ENCODE peak calls at places on chromosomes 3 and 15, in ten cellular contexts. One of them, this sample, is unnamed. For H3K4me1 and H3K27me3, the result is how much of the 10 kb centered on the place peaks cover.

GRCh38 chr3:98784666-98785600 is 21.8 kb downstream of the ST3GAL6 start:
- DNase-seq in CD4-positive, alpha-beta memory T cell: no peak
- DNase-seq in PC-3: peak
- DNase-seq in RWPE2: no peak
- DNase-seq in cardiac muscle cell: peak
- DNase-seq in psoas muscle: no peak
- DNase-seq in tibial nerve: no peak
- DNase-seq in fibroblast of lung: peak
- DNase-seq in HCT116: no peak
- DNase-seq in left ventricle myocardium inferior: no peak
- DNase-seq in this sample: no peak

GRCh38 chr15:45253330-45253729 is 1.3 kb downstream of the SLC28A2 start:
- DNase-seq in CD4-positive, alpha-beta memory T cell: no peak
- DNase-seq in PC-3: peak
- DNase-seq in RWPE2: no peak
- DNase-seq in cardiac muscle cell: no peak
- DNase-seq in psoas muscle: no peak
- DNase-seq in tibial nerve: no peak
- DNase-seq in fibroblast of lung: no peak
- DNase-seq in HCT116: no peak
- DNase-seq in left ventricle myocardium inferior: no peak
- DNase-seq in this sample: no peak

GRCh38 chr3:51942603-51943450 is 664 bp downstream of the PARP3 start:
- DNase-seq in CD4-positive, alpha-beta memory T cell: peak
- DNase-seq in PC-3: peak
- DNase-seq in RWPE2: peak
- DNase-seq in cardiac muscle cell: peak
- DNase-seq in psoas muscle: peak
- DNase-seq in tibial nerve: peak
- DNase-seq in fibroblast of lung: peak
- DNase-seq in HCT116: peak
- DNase-seq in left ventricle myocardium inferior: peak
- DNase-seq in this sample: peak

GRCh38 chr3:28575100-28575747 is 226.6 kb upstream of the AZI2 start:
- DNase-seq in CD4-positive, alpha-beta memory T cell: no peak
- DNase-seq in PC-3: no peak
- DNase-seq in RWPE2: peak
- DNase-seq in cardiac muscle cell: peak
- DNase-seq in psoas muscle: peak
- DNase-seq in tibial nerve: no peak
- DNase-seq in fibroblast of lung: peak
- DNase-seq in HCT116: no peak
- DNase-seq in left ventricle myocardium inferior: peak
- DNase-seq in this sample: no peak

GRCh38 chr3:183303725-183304124 is 50.7 kb downstream of the B3GNT5 start:
- DNase-seq in CD4-positive, alpha-beta memory T cell: no peak
- DNase-seq in PC-3: no peak
- DNase-seq in RWPE2: no peak
- DNase-seq in cardiac muscle cell: no peak
- DNase-seq in psoas muscle: no peak
- DNase-seq in tibial nerve: no peak
- DNase-seq in fibroblast of lung: no peak
- DNase-seq in HCT116: no peak
- DNase-seq in left ventricle myocardium inferior: no peak
- DNase-seq in this sample: no peak

GRCh38 chr3:27357665-27358258 is 11.4 kb downstream of the NEK10 start:
- DNase-seq in CD4-positive, alpha-beta memory T cell: peak
- DNase-seq in PC-3: peak
- DNase-seq in RWPE2: no peak
- DNase-seq in cardiac muscle cell: peak
- DNase-seq in psoas muscle: no peak
- DNase-seq in tibial nerve: peak
- DNase-seq in fibroblast of lung: peak
- DNase-seq in HCT116: peak
- DNase-seq in left ventricle myocardium inferior: no peak
- DNase-seq in this sample: no peak

GRCh38 chr15:75043509-75044257 is 20.3 kb downstream of the PPCDC start:
- DNase-seq in CD4-positive, alpha-beta memory T cell: no peak
- DNase-seq in PC-3: no peak
- DNase-seq in RWPE2: peak
- DNase-seq in cardiac muscle cell: peak
- DNase-seq in psoas muscle: peak
- DNase-seq in tibial nerve: peak
- DNase-seq in fibroblast of lung: peak
- DNase-seq in HCT116: no peak
- DNase-seq in left ventricle myocardium inferior: peak
- DNase-seq in this sample: peak

GRCh38 chr3:120435621-120436020 is 15.2 kb downstream of the FSTL1 start:
- DNase-seq in CD4-positive, alpha-beta memory T cell: no peak
- DNase-seq in PC-3: peak
- DNase-seq in RWPE2: no peak
- DNase-seq in cardiac muscle cell: peak
- DNase-seq in psoas muscle: no peak
- DNase-seq in tibial nerve: no peak
- DNase-seq in fibroblast of lung: no peak
- DNase-seq in HCT116: peak
- DNase-seq in left ventricle myocardium inferior: no peak
- DNase-seq in this sample: no peak

GRCh38 chr15:89822030-89822429 is 7.4 kb upstream of the ANPEP start:
- DNase-seq in CD4-positive, alpha-beta memory T cell: no peak
- DNase-seq in PC-3: peak
- DNase-seq in RWPE2: no peak
- DNase-seq in cardiac muscle cell: no peak
- DNase-seq in psoas muscle: no peak
- DNase-seq in tibial nerve: no peak
- DNase-seq in fibroblast of lung: no peak
- DNase-seq in HCT116: no peak
- DNase-seq in left ventricle myocardium inferior: no peak
- DNase-seq in this sample: no peak

GRCh38 chr15:93366387-93367100 is 277.5 kb upstream of the RGMA start:
- DNase-seq in CD4-positive, alpha-beta memory T cell: no peak
- DNase-seq in PC-3: no peak
- DNase-seq in RWPE2: no peak
- DNase-seq in cardiac muscle cell: no peak
- DNase-seq in psoas muscle: no peak
- DNase-seq in tibial nerve: no peak
- DNase-seq in fibroblast of lung: no peak
- DNase-seq in HCT116: no peak
- DNase-seq in left ventricle myocardium inferior: no peak
- DNase-seq in this sample: no peak

GRCh38 chr3:106251160-106251892 is 382.5 kb upstream of the CBLB start:
- DNase-seq in CD4-positive, alpha-beta memory T cell: no peak
- DNase-seq in PC-3: peak
- DNase-seq in RWPE2: no peak
- DNase-seq in cardiac muscle cell: no peak
- DNase-seq in psoas muscle: no peak
- DNase-seq in tibial nerve: no peak
- DNase-seq in fibroblast of lung: no peak
- DNase-seq in HCT116: no peak
- DNase-seq in left ventricle myocardium inferior: no peak
- DNase-seq in this sample: no peak
- H3K27ac ChIP-seq in CD4-positive, alpha-beta memory T cell: no peak
- H3K27ac ChIP-seq in PC-3: no peak
- H3K27ac ChIP-seq in RWPE2: no peak
- H3K27ac ChIP-seq in cardiac muscle cell: no peak
- H3K27ac ChIP-seq in psoas muscle: no peak
- H3K27ac ChIP-seq in tibial nerve: no peak
- H3K27ac ChIP-seq in fibroblast of lung: no peak
- H3K27ac ChIP-seq in HCT116: no peak
- H3K27ac ChIP-seq in left ventricle myocardium inferior: no peak
- H3K27ac ChIP-seq in this sample: no peak

DNA sequence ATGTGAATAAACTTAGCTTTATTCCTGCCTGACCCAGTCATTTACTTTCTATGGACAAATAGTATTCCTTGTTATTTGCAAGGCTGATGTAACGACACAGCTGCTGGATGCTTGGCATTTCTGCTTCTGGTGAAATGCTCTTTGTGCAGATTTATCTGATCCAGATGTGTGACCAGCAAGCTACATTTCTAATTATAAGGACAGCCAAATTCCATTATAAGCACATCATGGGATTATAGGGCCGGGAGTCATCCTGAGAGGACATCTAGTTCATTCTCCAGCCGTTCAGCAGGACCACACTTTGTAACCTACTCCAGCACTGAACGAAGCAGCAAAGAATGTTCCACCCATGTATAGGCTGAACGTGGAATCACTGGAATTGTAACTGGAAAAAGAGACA is 42.9 kb downstream of the FNDC3B start:
- DNase-seq in CD4-positive, alpha-beta memory T cell: no peak
- DNase-seq in PC-3: no peak
- DNase-seq in RWPE2: no peak
- DNase-seq in cardiac muscle cell: peak
- DNase-seq in psoas muscle: no peak
- DNase-seq in tibial nerve: peak
- DNase-seq in fibroblast of lung: peak
- DNase-seq in HCT116: no peak
- DNase-seq in left ventricle myocardium inferior: no peak
- DNase-seq in this sample: peak
- H3K4me1 ChIP-seq in CD4-positive, alpha-beta memory T cell: under half
- H3K4me1 ChIP-seq in PC-3: under half
- H3K4me1 ChIP-seq in RWPE2: under half
- H3K4me1 ChIP-seq in cardiac muscle cell: under half
- H3K4me1 ChIP-seq in psoas muscle: under half
- H3K4me1 ChIP-seq in tibial nerve: under half
- H3K4me1 ChIP-seq in fibroblast of lung: under half
- H3K4me1 ChIP-seq in HCT116: under half
- H3K4me1 ChIP-seq in left ventricle myocardium inferior: half or more
- H3K4me1 ChIP-seq in this sample: under half

DNA sequence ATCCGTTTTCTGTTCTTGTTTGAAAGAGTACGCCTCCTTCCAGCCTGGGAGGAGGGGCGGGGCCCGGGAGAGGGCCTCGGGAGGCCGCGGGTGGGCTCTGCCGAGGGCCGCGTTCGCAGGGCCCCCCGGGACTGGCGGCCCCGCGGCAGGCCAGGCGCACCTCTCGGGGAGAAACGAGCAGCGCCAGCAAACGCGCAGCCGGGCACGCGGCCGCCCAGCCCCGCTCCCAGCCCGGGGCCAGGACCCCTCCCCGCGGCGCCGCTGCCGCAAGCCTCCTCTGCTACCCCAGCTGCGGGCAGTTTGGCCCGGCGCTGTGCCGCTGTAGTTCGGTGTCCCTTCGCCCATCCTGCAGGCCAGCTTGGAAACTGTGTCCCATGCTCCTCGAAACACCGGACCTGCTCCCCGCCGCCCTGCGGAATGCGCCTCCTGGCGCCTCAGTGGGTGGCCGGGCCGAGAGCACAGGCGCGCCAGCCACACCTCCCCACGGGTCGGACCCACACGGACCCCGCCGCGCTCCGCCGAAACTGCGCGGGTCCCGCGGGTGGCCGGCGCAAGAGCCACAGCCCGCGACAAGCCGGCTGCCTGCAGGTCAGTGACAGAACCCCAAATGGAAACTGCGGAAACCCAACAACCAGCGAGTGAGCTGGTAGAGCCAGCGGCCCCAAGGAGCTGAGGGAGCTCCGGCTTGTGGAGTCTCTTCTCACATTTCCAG is 2.2 kb downstream of the OCA2 start:
- DNase-seq in CD4-positive, alpha-beta memory T cell: no peak
- DNase-seq in PC-3: no peak
- DNase-seq in RWPE2: no peak
- DNase-seq in cardiac muscle cell: no peak
- DNase-seq in psoas muscle: no peak
- DNase-seq in tibial nerve: no peak
- DNase-seq in fibroblast of lung: no peak
- DNase-seq in HCT116: no peak
- DNase-seq in left ventricle myocardium inferior: no peak
- DNase-seq in this sample: peak
- H3K27me3 ChIP-seq in CD4-positive, alpha-beta memory T cell: under half
- H3K27me3 ChIP-seq in PC-3: under half
- H3K27me3 ChIP-seq in RWPE2: half or more
- H3K27me3 ChIP-seq in cardiac muscle cell: half or more
- H3K27me3 ChIP-seq in psoas muscle: under half
- H3K27me3 ChIP-seq in tibial nerve: half or more
- H3K27me3 ChIP-seq in fibroblast of lung: under half
- H3K27me3 ChIP-seq in HCT116: under half
- H3K27me3 ChIP-seq in left ventricle myocardium inferior: half or more
- H3K27me3 ChIP-seq in this sample: under half

GRCh38 chr3:186616299-186616617 is 3.4 kb downstream of the AHSG start:
- DNase-seq in CD4-positive, alpha-beta memory T cell: no peak
- DNase-seq in PC-3: no peak
- DNase-seq in RWPE2: no peak
- DNase-seq in cardiac muscle cell: no peak
- DNase-seq in psoas muscle: no peak
- DNase-seq in tibial nerve: no peak
- DNase-seq in fibroblast of lung: no peak
- DNase-seq in HCT116: no peak
- DNase-seq in left ventricle myocardium inferior: no peak
- DNase-seq in this sample: no peak

GRCh38 chr3:186620213-186621092 is 7.6 kb downstream of the AHSG start:
- DNase-seq in CD4-positive, alpha-beta memory T cell: no peak
- DNase-seq in PC-3: no peak
- DNase-seq in RWPE2: no peak
- DNase-seq in cardiac muscle cell: no peak
- DNase-seq in psoas muscle: no peak
- DNase-seq in tibial nerve: no peak
- DNase-seq in fibroblast of lung: no peak
- DNase-seq in HCT116: no peak
- DNase-seq in left ventricle myocardium inferior: no peak
- DNase-seq in this sample: no peak

GRCh38 chr3:186617038-186617934 is 4.4 kb downstream of the AHSG start:
- DNase-seq in CD4-positive, alpha-beta memory T cell: peak
- DNase-seq in PC-3: peak
- DNase-seq in RWPE2: peak
- DNase-seq in cardiac muscle cell: peak
- DNase-seq in psoas muscle: peak
- DNase-seq in tibial nerve: peak
- DNase-seq in fibroblast of lung: peak
- DNase-seq in HCT116: peak
- DNase-seq in left ventricle myocardium inferior: peak
- DNase-seq in this sample: peak

GRCh38 chr3:186619787-186620212 is 6.9 kb downstream of the AHSG start:
- DNase-seq in CD4-positive, alpha-beta memory T cell: no peak
- DNase-seq in PC-3: no peak
- DNase-seq in RWPE2: no peak
- DNase-seq in cardiac muscle cell: no peak
- DNase-seq in psoas muscle: no peak
- DNase-seq in tibial nerve: no peak
- DNase-seq in fibroblast of lung: no peak
- DNase-seq in HCT116: no peak
- DNase-seq in left ventricle myocardium inferior: no peak
- DNase-seq in this sample: no peak

DNA sequence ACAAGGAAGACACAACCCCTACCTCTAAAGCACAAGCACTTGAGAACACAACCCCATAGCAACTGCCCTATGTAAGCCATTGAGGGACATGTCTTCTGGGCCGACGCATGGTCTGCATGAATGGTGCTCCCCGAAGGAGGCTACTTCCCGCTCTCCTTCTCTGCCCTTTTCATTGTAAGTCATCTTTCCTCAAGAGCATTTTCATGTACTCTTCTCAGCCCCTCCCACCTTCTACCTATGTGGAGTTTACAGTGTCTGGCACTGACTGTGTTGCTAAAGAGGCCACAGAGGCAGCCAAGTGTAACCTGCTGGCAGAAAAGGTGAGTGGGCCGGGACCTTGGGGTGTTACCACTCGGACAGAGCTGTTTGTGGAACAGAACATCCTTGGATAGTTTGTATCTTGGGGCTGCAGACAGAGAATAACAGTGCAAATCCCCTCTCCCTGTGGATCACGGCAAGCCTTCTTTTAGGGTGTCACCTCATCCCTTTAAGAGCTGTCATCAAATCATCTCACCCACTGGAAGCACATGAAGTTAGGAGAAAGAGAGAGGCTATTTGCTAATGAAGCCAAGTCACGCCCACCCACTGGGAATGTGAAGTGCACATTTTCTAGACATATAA is 5.6 kb downstream of the AHSG start:
- DNase-seq in CD4-positive, alpha-beta memory T cell: no peak
- DNase-seq in PC-3: no peak
- DNase-seq in RWPE2: no peak
- DNase-seq in cardiac muscle cell: no peak
- DNase-seq in psoas muscle: no peak
- DNase-seq in tibial nerve: no peak
- DNase-seq in fibroblast of lung: no peak
- DNase-seq in HCT116: no peak
- DNase-seq in left ventricle myocardium inferior: no peak
- DNase-seq in this sample: no peak
- H3K27ac ChIP-seq in CD4-positive, alpha-beta memory T cell: no peak
- H3K27ac ChIP-seq in PC-3: no peak
- H3K27ac ChIP-seq in RWPE2: no peak
- H3K27ac ChIP-seq in cardiac muscle cell: no peak
- H3K27ac ChIP-seq in psoas muscle: no peak
- H3K27ac ChIP-seq in tibial nerve: no peak
- H3K27ac ChIP-seq in fibroblast of lung: no peak
- H3K27ac ChIP-seq in HCT116: no peak
- H3K27ac ChIP-seq in left ventricle myocardium inferior: no peak
- H3K27ac ChIP-seq in this sample: no peak